ENCODE peak calls at places on chromosomes 16 and 17, in five cellular contexts. W is tibial artery, I is lung, V is psoas muscle, C is OCI-LY7. H is an unnamed sample.
A peak's percentile ranks its signal among the peaks of the same experiment; 100 is the strongest.

GRCh38 chr17:79996291-79996690 is 39.4 kb downstream of the TBC1D16 start:
- DNase-seq in W (no peak), I (no peak), V (no peak), C (no peak), H (no peak)

GRCh38 chr17:30599424-30600061 is 122.3 kb downstream of the GOSR1 start:
- DNase-seq in W (no peak), I (no peak), V (no peak), C (peak; percentile 85), H (no peak)

GRCh38 chr16:51110618-51111234 is 40.3 kb downstream of the SALL1 start:
- DNase-seq in W (no peak), I (no peak), V (no peak), C (no peak), H (no peak)

GRCh38 chr17:37160940-37161339 is 212.2 kb downstream of the AATF start:
- DNase-seq in W (no peak), I (no peak), V (no peak), C (no peak), H (no peak)

GRCh38 chr16:20364051-20364450 is 11.5 kb upstream of the UMOD start:
- DNase-seq in W (no peak), I (no peak), V (no peak), C (no peak), H (no peak)

GRCh38 chr17:4895676-4896331 is 3.5 kb upstream of the C17orf107 start:
- DNase-seq in W (no peak), I (no peak), V (no peak), C (no peak), H (peak; percentile 92)

GRCh38 chr16:85888405-85889331 is 10.3 kb upstream of the IRF8 start:
- DNase-seq in W (no peak), I (no peak), V (no peak), C (peak; percentile 67), H (no peak)

GRCh38 chr17:42817866-42818265 is 6.2 kb downstream of the BECN1 start:
- DNase-seq in W (no peak), I (no peak), V (no peak), C (no peak), H (no peak)

GRCh38 chr17:44121206-44121605 is 2.2 kb downstream of the HDAC5 start:
- DNase-seq in W (no peak), I (no peak), V (no peak), C (no peak), H (peak; percentile 70)

GRCh38 chr17:27635275-27635823 is 4.4 kb downstream of the LGALS9 start:
- DNase-seq in W (peak; percentile 58), I (peak; percentile 42), V (no peak), C (peak; percentile 66), H (no peak)

GRCh38 chr16:4115209-4115940 is 867 bp downstream of the ADCY9 start:
- DNase-seq in W (peak; percentile 49), I (no peak), V (peak; percentile 66), C (no peak), H (peak; percentile 86)

GRCh38 chr17:65231662-65232335 is 94.6 kb downstream of the RGS9 start:
- DNase-seq in W (no peak), I (peak; percentile 60), V (no peak), C (peak; percentile 71), H (peak; percentile 93)

GRCh38 chr17:5031365-5032082 is 3.7 kb downstream of the SLC52A1 start:
- DNase-seq in W (peak; percentile 69), I (peak; percentile 81), V (peak; percentile 77), C (peak; percentile 91), H (peak; percentile 96)

GRCh38 chr17:27340575-27340974 is 46.7 kb downstream of the WSB1 start:
- DNase-seq in W (no peak), I (no peak), V (no peak), C (no peak), H (no peak)

GRCh38 chr17:64459284-64459747 is 10.4 kb downstream of the MILR1 start:
- DNase-seq in W (no peak), I (no peak), V (no peak), C (no peak), H (no peak)

GRCh38 chr17:28879886-28880571 is 17.5 kb downstream of the FLOT2 start:
- DNase-seq in W (no peak), I (no peak), V (peak; percentile 5), C (no peak), H (no peak)

GRCh38 chr16:85759631-85760419 is 8.9 kb upstream of the C16orf74 start:
- DNase-seq in W (no peak), I (no peak), V (no peak), C (peak; percentile 75), H (peak; percentile 80)

GRCh38 chr16:11198375-11198774 is 57.6 kb downstream of the SOCS1 start:
- DNase-seq in W (no peak), I (no peak), V (no peak), C (no peak), H (no peak)

GRCh38 chr16:73268311-73268997 is 220.5 kb upstream of the ZFHX3 start:
- DNase-seq in W (no peak), I (no peak), V (no peak), C (no peak), H (peak; percentile 70)

GRCh38 chr16:81645303-81645702 is 133.8 kb upstream of the PLCG2 start:
- DNase-seq in W (peak; percentile 29), I (peak; percentile 63), V (peak; percentile 39), C (no peak), H (peak; percentile 79)

GRCh38 chr16:19348578-19349315 is 63.2 kb downstream of the CLEC19A start:
- DNase-seq in W (no peak), I (no peak), V (no peak), C (no peak), H (peak; percentile 90)

GRCh38 chr17:46197526-46197925 is 4.3 kb upstream of the KANSL1 start:
- DNase-seq in W (no peak), I (no peak), V (no peak), C (no peak), H (no peak)

GRCh38 chr16:73095142-73095791 is 47.3 kb upstream of the ZFHX3 start:
- DNase-seq in W (no peak), I (no peak), V (no peak), C (no peak), H (no peak)

GRCh38 chr17:60398227-60398959 is 6.5 kb upstream of the USP32 start:
- DNase-seq in W (no peak), I (no peak), V (no peak), C (peak; percentile 75), H (no peak)

GRCh38 chr16:21598676-21599157 is 660 bp upstream of the METTL9 start:
- DNase-seq in W (no peak), I (no peak), V (no peak), C (peak; percentile 41), H (no peak)

GRCh38 chr17:81150379-81151038 is 14.8 kb upstream of the PVALEF start:
- DNase-seq in W (peak; percentile 38), I (peak; percentile 54), V (no peak), C (no peak), H (no peak)

GRCh38 chr17:38910325-38910724 is 15.1 kb upstream of the LASP1NB start:
- DNase-seq in W (no peak), I (no peak), V (peak; percentile 5), C (no peak), H (peak; percentile 17)

DNA sequence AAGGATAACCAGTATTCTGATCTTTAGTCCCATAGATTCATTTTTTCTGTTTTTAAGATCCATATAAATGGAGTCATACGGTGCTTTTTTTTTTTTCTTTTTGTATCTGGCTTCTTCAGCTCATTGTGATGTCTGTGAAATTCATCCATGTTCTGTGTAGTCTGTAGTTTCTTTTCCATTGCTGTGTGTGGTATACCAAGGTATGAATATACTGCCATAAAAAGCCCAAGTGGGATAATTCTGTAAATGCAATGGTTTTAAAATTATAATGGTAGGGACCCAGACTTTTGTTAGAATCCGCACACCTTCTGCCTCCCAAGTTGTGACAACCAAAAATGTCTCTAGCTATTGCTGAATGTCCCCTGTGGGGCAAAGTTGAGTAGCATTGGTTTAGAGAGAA is 7.6 kb downstream of the NUP93 start:
- DNase-seq in W (no peak), I (no peak), V (no peak), C (no peak), H (no peak)
- TF ChIP-seq CTCF in W (no peak), I (no peak), V (no peak), C (peak; percentile 34), H (no peak)

GRCh38 chr16:49018259-49018931 is 263.2 kb downstream of the CBLN1 start:
- DNase-seq in W (no peak), I (no peak), V (no peak), C (no peak), H (no peak)

GRCh38 chr16:49020436-49020835 is 261.2 kb downstream of the CBLN1 start:
- DNase-seq in W (no peak), I (no peak), V (no peak), C (no peak), H (peak; percentile 31)

GRCh38 chr16:49019826-49020401 is 261.7 kb downstream of the CBLN1 start:
- DNase-seq in W (no peak), I (no peak), V (no peak), C (no peak), H (peak; percentile 45)

GRCh38 chr16:49021136-49021535 is 260.5 kb downstream of the CBLN1 start:
- DNase-seq in W (no peak), I (no peak), V (no peak), C (no peak), H (no peak)

GRCh38 chr16:49019081-49019633 is 262.5 kb downstream of the CBLN1 start:
- DNase-seq in W (no peak), I (no peak), V (no peak), C (no peak), H (peak; percentile 79)
- H3K4me1 ChIP-seq in W (no peaks in the 10 kb centered on the region), I (peaks cover 3% of the 10 kb centered on the region), V (no peaks in the 10 kb centered on the region), C (no peaks in the 10 kb centered on the region), H (peaks cover 11% of the 10 kb centered on the region)

DNA sequence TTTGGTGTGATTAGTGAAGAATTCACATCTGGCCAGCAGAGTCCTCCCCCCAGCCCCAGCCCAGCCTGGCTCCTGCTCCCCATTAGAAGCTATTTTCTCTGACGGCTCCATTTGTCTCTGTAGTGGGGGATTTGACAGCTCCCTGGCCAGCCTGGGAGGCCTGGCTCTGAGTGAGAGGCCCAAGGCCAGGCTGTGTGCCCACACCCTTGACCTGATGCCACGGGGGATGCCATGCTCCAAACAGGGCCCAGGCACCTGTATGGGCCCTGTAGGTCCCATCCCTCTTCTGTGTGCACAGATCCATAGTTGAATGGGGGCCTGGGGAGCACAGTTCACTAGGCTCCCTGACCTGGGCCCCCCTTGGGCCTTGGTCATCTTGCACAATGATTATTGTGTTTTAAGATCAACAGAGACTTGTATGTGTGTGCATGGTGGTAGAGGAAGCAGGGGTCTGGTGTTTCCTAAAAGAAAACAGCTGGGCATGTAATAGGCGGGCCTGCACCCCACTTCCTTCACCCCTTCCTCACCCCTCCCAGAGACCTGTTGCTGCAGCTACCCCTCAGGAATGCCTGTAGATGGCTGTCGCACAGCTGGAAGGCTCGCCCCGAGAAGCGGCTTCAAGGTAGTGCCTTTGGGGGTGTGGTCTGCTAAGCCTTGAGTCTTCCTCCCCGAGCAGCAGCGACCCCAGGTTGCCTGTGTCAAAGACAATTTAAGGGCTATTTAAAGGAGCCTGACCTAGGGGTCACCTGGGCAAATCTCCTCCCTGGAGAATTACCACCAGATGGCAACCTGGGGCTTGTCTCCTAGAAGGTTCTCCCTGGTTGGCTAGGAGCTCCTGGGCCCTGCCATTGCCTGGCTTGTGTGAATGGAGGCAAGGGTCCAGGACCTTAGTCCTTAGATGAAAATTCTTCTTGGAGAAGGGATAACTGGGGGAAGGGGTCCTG is 51.0 kb upstream of the TAC4 start:
- DNase-seq in W (no peak), I (no peak), V (no peak), C (peak; percentile 33), H (peak; percentile 95)
- TF ChIP-seq CTCF in W (no peak), I (no peak), V (no peak), C (peak; percentile 57), H (peak; percentile 80)

DNA sequence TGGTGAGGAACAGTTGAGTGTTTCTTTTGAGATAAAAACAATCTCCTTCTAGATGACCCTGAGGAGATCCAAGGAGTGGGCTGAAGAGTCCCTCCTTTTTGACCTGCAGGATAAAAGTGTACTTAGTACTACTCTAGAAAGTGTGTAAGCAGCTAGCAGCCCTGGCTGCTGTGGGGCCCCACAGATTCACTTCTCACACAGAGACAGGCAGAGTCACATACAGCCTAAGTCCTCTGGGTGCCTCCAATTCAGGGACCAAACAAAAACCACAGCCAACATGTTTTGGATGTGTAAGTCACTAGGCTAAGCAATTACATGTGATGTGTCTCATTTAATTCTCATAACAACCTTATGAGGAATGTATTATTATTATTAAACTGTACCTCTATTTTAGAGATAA is 97.1 kb downstream of the TMEM100 start:
- DNase-seq in W (no peak), I (no peak), V (no peak), C (no peak), H (no peak)
- H3K4me1 ChIP-seq in W (no peaks in the 10 kb centered on the region), I (no peaks in the 10 kb centered on the region), V (no peaks in the 10 kb centered on the region), C (no peaks in the 10 kb centered on the region), H (peaks cover 22% of the 10 kb centered on the region)